ENCODE peak calls at places on chromosomes 11 and 22, in five cellular contexts. One of them, this sample, is unnamed.
A peak's percentile ranks its signal among the peaks of the same experiment; 100 is the strongest.

GRCh38 chr11:61851128-61851899 is 23.2 kb downstream of the FADS2 start:
- DNase-seq in body of pancreas: no peak
- DNase-seq in SJSA1: no peak
- DNase-seq in PC-3: no peak
- DNase-seq in activated CD4-positive, alpha-beta T cell treated with anti-CD3 and anti-CD28 coated beads, Interleukin-2, amount 10 ng/mL, durations not matched to agents 24 days and 14 days: no peak
- DNase-seq in this sample: no peak

GRCh38 chr11:6079463-6079862 is 28.0 kb upstream of the OR56B4 start:
- DNase-seq in body of pancreas: no peak
- DNase-seq in SJSA1: no peak
- DNase-seq in PC-3: no peak
- DNase-seq in activated CD4-positive, alpha-beta T cell treated with anti-CD3 and anti-CD28 coated beads, Interleukin-2, amount 10 ng/mL, durations not matched to agents 24 days and 14 days: peak; percentile 36
- DNase-seq in this sample: no peak

GRCh38 chr22:46793497-46793896 is 31.0 kb downstream of the TBC1D22A start:
- DNase-seq in body of pancreas: peak; percentile 3
- DNase-seq in SJSA1: no peak
- DNase-seq in activated CD4-positive, alpha-beta T cell treated with anti-CD3 and anti-CD28 coated beads, Interleukin-2, amount 10 ng/mL, durations not matched to agents 24 days and 14 days: no peak
- DNase-seq in PC-3: no peak
- DNase-seq in this sample: no peak

GRCh38 chr22:27393371-27393770 is 408.2 kb downstream of the MN1 start:
- DNase-seq in SJSA1: no peak
- DNase-seq in body of pancreas: no peak
- DNase-seq in PC-3: peak; percentile 80
- DNase-seq in activated CD4-positive, alpha-beta T cell treated with anti-CD3 and anti-CD28 coated beads, Interleukin-2, amount 10 ng/mL, durations not matched to agents 24 days and 14 days: no peak
- DNase-seq in this sample: no peak

GRCh38 chr22:19823191-19823590 is 31.5 kb downstream of the GNB1L start:
- DNase-seq in SJSA1: no peak
- DNase-seq in body of pancreas: no peak
- DNase-seq in activated CD4-positive, alpha-beta T cell treated with anti-CD3 and anti-CD28 coated beads, Interleukin-2, amount 10 ng/mL, durations not matched to agents 24 days and 14 days: no peak
- DNase-seq in PC-3: no peak
- DNase-seq in this sample: no peak

GRCh38 chr22:50713571-50714056 is 24.4 kb upstream of the ACR start:
- DNase-seq in activated CD4-positive, alpha-beta T cell treated with anti-CD3 and anti-CD28 coated beads, Interleukin-2, amount 10 ng/mL, durations not matched to agents 24 days and 14 days: no peak
- DNase-seq in body of pancreas: peak; percentile 39
- DNase-seq in PC-3: no peak
- DNase-seq in SJSA1: no peak
- DNase-seq in this sample: no peak

GRCh38 chr11:122145715-122146274 is 29.8 kb upstream of the BLID start:
- DNase-seq in body of pancreas: no peak
- DNase-seq in PC-3: no peak
- DNase-seq in activated CD4-positive, alpha-beta T cell treated with anti-CD3 and anti-CD28 coated beads, Interleukin-2, amount 10 ng/mL, durations not matched to agents 24 days and 14 days: no peak
- DNase-seq in SJSA1: no peak
- DNase-seq in this sample: no peak

GRCh38 chr11:95565692-95566091 is 223.9 kb downstream of the FAM76B start:
- DNase-seq in body of pancreas: no peak
- DNase-seq in activated CD4-positive, alpha-beta T cell treated with anti-CD3 and anti-CD28 coated beads, Interleukin-2, amount 10 ng/mL, durations not matched to agents 24 days and 14 days: no peak
- DNase-seq in PC-3: no peak
- DNase-seq in SJSA1: no peak
- DNase-seq in this sample: no peak

GRCh38 chr22:49023879-49024774 is 803.5 kb downstream of the BRD1 start:
- DNase-seq in activated CD4-positive, alpha-beta T cell treated with anti-CD3 and anti-CD28 coated beads, Interleukin-2, amount 10 ng/mL, durations not matched to agents 24 days and 14 days: no peak
- DNase-seq in PC-3: no peak
- DNase-seq in SJSA1: no peak
- DNase-seq in body of pancreas: no peak
- DNase-seq in this sample: no peak

GRCh38 chr11:92322225-92322624 is 97.6 kb downstream of the FAT3 start:
- DNase-seq in activated CD4-positive, alpha-beta T cell treated with anti-CD3 and anti-CD28 coated beads, Interleukin-2, amount 10 ng/mL, durations not matched to agents 24 days and 14 days: no peak
- DNase-seq in SJSA1: peak; percentile 44
- DNase-seq in PC-3: peak; percentile 42
- DNase-seq in body of pancreas: no peak
- DNase-seq in this sample: peak; percentile 16

GRCh38 chr22:22366478-22366988 is 121.9 kb downstream of the VPREB1 start:
- DNase-seq in PC-3: no peak
- DNase-seq in SJSA1: peak; percentile 11
- DNase-seq in activated CD4-positive, alpha-beta T cell treated with anti-CD3 and anti-CD28 coated beads, Interleukin-2, amount 10 ng/mL, durations not matched to agents 24 days and 14 days: no peak
- DNase-seq in body of pancreas: no peak
- DNase-seq in this sample: no peak

GRCh38 chr11:10488121-10488580 is 33.1 kb downstream of the AMPD3 start:
- DNase-seq in body of pancreas: no peak
- DNase-seq in activated CD4-positive, alpha-beta T cell treated with anti-CD3 and anti-CD28 coated beads, Interleukin-2, amount 10 ng/mL, durations not matched to agents 24 days and 14 days: no peak
- DNase-seq in SJSA1: peak; percentile 20
- DNase-seq in PC-3: peak; percentile 88
- DNase-seq in this sample: no peak